ENCODE peak calls at places on chromosomes 6 and 20, in six cellular contexts. S is lower lobe of right lung, D is aorta, F is bronchial epithelial cell, R is mammary epithelial cell, Y is HCT116. B is an unnamed sample.

GRCh38 chr6:169452117-169452868 is 198.6 kb upstream of the THBS2 start:
- DNase-seq in R (peak; percentile 78), F (peak; percentile 84), S (no peak), D (peak; percentile 94), Y (peak; percentile 45), B (peak; percentile 35)

GRCh38 chr20:18738055-18738454 is 75.5 kb upstream of the SCP2D1 start:
- DNase-seq in S (peak; percentile 65), F (no peak), Y (no peak), R (no peak), D (no peak), B (no peak)

GRCh38 chr20:36541227-36542018 is at the start of gene MYL9:
- DNase-seq in R (no peak), F (no peak), Y (no peak), D (peak; percentile 98), S (peak; percentile 95), B (peak; percentile 33)

GRCh38 chr20:58494923-58495622 is 20.1 kb downstream of the APCDD1L start:
- DNase-seq in R (no peak), Y (no peak), F (no peak), S (no peak), D (no peak), B (no peak)

GRCh38 chr6:7697432-7697819 is 28.5 kb upstream of the BMP6 start:
- DNase-seq in F (peak; percentile 70), R (peak; percentile 35), S (no peak), D (no peak), Y (no peak), B (no peak)

GRCh38 chr6:97978855-97979271 is 695.8 kb upstream of the MMS22L start:
- DNase-seq in D (peak; percentile 41), F (no peak), S (no peak), Y (peak; percentile 32), R (no peak), B (no peak)

GRCh38 chr6:84652356-84653026 is 111.9 kb downstream of the TBX18 start:
- DNase-seq in R (peak; percentile 64), Y (no peak), D (no peak), S (no peak), F (peak; percentile 78), B (peak; percentile 85)

GRCh38 chr6:21078497-21078896 is 515.1 kb upstream of the SOX4 start:
- DNase-seq in F (no peak), R (no peak), Y (no peak), S (no peak), D (no peak), B (no peak)

GRCh38 chr6:169975286-169975685 is 223.9 kb downstream of the ERMARD start:
- DNase-seq in D (peak; percentile 69), Y (no peak), R (no peak), S (no peak), F (no peak), B (no peak)

GRCh38 chr6:123945386-123945785 is 141.7 kb downstream of the NKAIN2 start:
- DNase-seq in D (no peak), S (no peak), R (no peak), Y (no peak), F (no peak), B (no peak)

GRCh38 chr20:48606117-48606840 is 221.5 kb downstream of the PREX1 start:
- DNase-seq in R (no peak), D (no peak), Y (no peak), S (peak; percentile 28), F (no peak), B (no peak)

GRCh38 chr6:75205776-75206334 is at the start of gene COL12A1:
- DNase-seq in D (peak; percentile 99), S (peak; percentile 93), R (peak; percentile 98), F (peak; percentile 95), Y (peak; percentile 80), B (peak; percentile 99)

GRCh38 chr20:46128310-46129151 is 10.4 kb downstream of the CD40 start:
- DNase-seq in F (no peak), Y (no peak), R (no peak), D (peak; percentile 78), S (no peak), B (no peak)

GRCh38 chr6:11700118-11700718 is 78.4 kb downstream of the ADTRP start:
- DNase-seq in S (no peak), Y (peak; percentile 32), F (peak; percentile 65), D (no peak), R (peak; percentile 29), B (no peak)

GRCh38 chr6:29568021-29568420 is 8.5 kb upstream of the UBD start:
- DNase-seq in F (no peak), R (no peak), S (no peak), D (no peak), Y (no peak), B (no peak)

GRCh38 chr20:44460795-44461141 is 14.9 kb upstream of the TTPAL start:
- DNase-seq in F (peak; percentile 43), R (peak; percentile 27), S (no peak), D (no peak), Y (peak; percentile 31), B (no peak)

GRCh38 chr6:35062676-35063574 is 78.2 kb downstream of the TCP11 start:
- DNase-seq in Y (no peak), F (no peak), R (no peak), S (no peak), D (peak; percentile 50), B (no peak)

GRCh38 chr6:624979-625378 is 31.9 kb downstream of the HUS1B start:
- DNase-seq in S (no peak), D (no peak), Y (no peak), F (no peak), R (no peak), B (no peak)

GRCh38 chr6:168365422-168366165 is 46.0 kb upstream of the DACT2 start:
- DNase-seq in R (no peak), S (no peak), D (peak; percentile 51), Y (no peak), F (no peak), B (no peak)

GRCh38 chr6:158042245-158042798 is 60.7 kb downstream of the SYNJ2 start:
- DNase-seq in R (peak; percentile 82), D (peak; percentile 88), Y (peak; percentile 69), F (peak; percentile 82), S (peak; percentile 55), B (peak; percentile 48)

GRCh38 chr6:158044525-158044888 is 62.8 kb downstream of the SYNJ2 start:
- DNase-seq in F (no peak), D (no peak), Y (no peak), S (no peak), R (no peak), B (no peak)

GRCh38 chr6:158043586-158044524 is 62.2 kb downstream of the SYNJ2 start:
- DNase-seq in F (no peak), Y (no peak), R (no peak), S (peak; percentile 19), D (peak; percentile 91), B (no peak)

GRCh38 chr6:158041788-158042187 is 60.1 kb downstream of the SYNJ2 start:
- DNase-seq in F (no peak), S (peak; percentile 18), Y (no peak), D (peak; percentile 62), R (no peak), B (no peak)

DNA sequence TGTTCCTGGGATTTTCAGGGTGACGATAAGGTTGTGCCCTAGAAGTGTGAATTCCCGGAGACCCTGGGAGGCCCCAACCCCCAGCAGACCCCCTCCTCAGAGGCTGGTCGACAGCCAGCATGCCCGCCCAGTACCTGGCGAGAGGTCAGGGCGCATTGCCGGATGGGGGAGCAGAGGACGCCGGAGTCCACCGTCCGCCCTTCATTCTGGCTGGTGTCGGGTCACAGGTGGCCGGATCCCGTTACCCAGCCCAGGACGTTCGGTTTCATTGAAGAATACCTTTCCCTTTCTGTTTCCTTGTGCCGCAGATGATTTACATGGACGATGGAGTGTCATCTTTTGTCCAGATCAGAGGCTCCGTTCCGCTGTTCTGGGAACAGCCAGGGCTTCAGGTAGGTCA is 61.3 kb downstream of the SYNJ2 start:
- DNase-seq in S (peak; percentile 36), Y (no peak), D (peak; percentile 70), R (no peak), F (no peak), B (no peak)
- H3K4me3 ChIP-seq in S (no peak overlapping the region), Y (peak overlapping the region; percentile 24), D (no peak overlapping the region), R (no peak overlapping the region), F (no peak overlapping the region), B (no peak overlapping the region)

DNA sequence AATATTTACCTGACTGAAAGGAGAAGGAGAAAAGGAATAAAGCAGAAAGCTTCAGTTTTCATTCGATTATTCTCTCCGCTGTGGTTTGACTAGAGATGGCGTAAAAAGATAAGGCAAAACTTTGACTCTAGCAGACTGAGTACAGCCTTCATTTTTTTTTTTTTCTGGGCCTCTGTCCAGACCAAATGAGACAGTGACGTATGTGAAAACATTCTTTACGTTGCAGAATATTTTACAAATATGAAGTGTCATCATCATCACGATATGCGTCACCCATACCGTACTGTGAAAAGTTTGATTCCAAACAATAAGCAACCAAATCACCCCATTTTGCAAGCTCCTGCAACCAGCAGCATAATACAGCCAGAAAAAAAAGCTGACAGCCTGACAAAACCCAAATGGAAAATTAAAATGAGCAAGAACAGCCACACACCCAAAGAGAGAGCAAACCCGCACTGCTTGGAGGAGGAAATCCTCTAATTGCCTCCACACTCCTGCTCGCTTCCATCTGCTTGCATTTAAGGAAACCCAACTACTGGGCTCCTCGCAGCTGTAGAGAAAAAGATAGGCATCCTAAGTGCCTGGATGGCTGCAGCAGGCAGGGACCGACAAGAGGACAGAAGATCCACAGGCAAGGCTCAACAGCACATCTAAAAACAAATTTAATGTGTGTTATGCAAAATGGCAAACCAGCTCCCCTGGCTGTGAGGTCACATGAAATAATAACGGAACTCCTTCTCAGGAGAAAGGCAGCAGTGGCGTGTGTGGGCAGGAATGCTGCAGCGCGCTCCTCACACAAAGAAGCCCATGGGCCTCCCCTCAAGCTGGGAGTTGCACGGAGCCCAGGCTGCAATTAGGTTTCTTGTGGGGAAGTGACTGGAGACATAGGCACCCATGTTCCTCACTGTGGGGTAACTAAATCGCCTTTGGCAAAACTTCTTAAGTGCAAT is 113.1 kb downstream of the FYN start:
- DNase-seq in R (no peak), D (no peak), F (peak; percentile 23), Y (no peak), S (no peak), B (peak; percentile 86)
- H3K4me3 ChIP-seq in R (no peak overlapping the region), D (no peak overlapping the region), F (no peak overlapping the region), Y (no peak overlapping the region), S (peak overlapping the region; percentile 17), B (peak overlapping the region; percentile 0)

DNA sequence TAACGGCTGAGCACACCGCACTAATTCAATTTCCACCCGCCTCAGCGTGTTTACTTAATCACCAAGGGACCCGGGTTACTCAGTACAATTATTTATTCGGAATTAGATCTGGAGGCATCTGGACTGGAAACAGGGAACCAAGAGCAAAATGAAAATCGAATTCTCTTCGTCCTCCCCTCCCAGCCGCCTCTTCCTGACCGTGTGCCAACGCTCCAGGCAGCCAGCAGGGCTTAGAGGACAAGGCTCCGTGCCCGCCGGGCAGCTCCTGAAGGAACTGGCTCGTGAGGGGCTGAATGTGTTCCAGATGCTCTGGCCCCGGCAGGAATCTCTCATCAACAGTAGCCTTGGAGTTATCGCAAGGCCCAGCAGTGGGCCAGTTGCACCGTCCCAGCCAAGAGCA is 23.4 kb upstream of the CTNNBL1 start:
- DNase-seq in S (no peak), D (no peak), R (no peak), F (no peak), Y (no peak), B (no peak)
- H3K4me3 ChIP-seq in S (peak overlapping the region; percentile 29), D (no peak overlapping the region), R (no peak overlapping the region), F (no peak overlapping the region), Y (no peak overlapping the region), B (no peak overlapping the region)

GRCh38 chr6:54307412-54308036 is 717 bp upstream of the TINAG start:
- DNase-seq in R (peak; percentile 45), D (no peak), Y (no peak), S (no peak), F (peak; percentile 28), B (no peak)
- H3K4me3 ChIP-seq in R (no peak overlapping the region), D (no peak overlapping the region), Y (no peak overlapping the region), S (no peak overlapping the region), F (no peak overlapping the region), B (no peak overlapping the region)

GRCh38 chr6:107116923-107117417 is 1.7 kb upstream of the BEND3 start:
- DNase-seq in D (no peak), F (no peak), S (no peak), R (no peak), Y (no peak), B (no peak)
- H3K4me3 ChIP-seq in D (no peak overlapping the region), F (no peak overlapping the region), S (peak overlapping the region; percentile 80), R (no peak overlapping the region), Y (no peak overlapping the region), B (peak overlapping the region; percentile 77)